ENCODE peak calls at places on chromosome 18, in seven cellular contexts. K is A673, T is endothelial cell, E is foreskin fibroblast, C is fibroblast of mammary gland, H is BJ, U is cardiac fibroblast. D is an unnamed sample.

GRCh38 chr18:74836296-74837139 is 238.8 kb downstream of the ZNF407 start:
- DNase-seq in K (peak), T (no peak), E (peak), C (peak), H (no peak), U (peak), D (peak)

GRCh38 chr18:49865401-49865800 is 52.1 kb upstream of the ACAA2 start:
- DNase-seq in K (no peak), T (no peak), E (no peak), C (peak), H (no peak), U (no peak), D (no peak)

GRCh38 chr18:70469916-70470315 is 181.1 kb downstream of the SOCS6 start:
- DNase-seq in K (peak), T (no peak), E (no peak), C (no peak), H (no peak), U (no peak), D (no peak)

GRCh38 chr18:26709897-26710296 is 155.6 kb downstream of the AQP4 start:
- DNase-seq in K (no peak), T (no peak), E (no peak), C (no peak), H (no peak), U (no peak), D (no peak)

GRCh38 chr18:22228930-22229329 is 59.5 kb downstream of the GATA6 start:
- DNase-seq in K (no peak), T (no peak), E (no peak), C (peak), H (no peak), U (peak), D (peak)

GRCh38 chr18:74498712-74499629 is 2.8 kb downstream of the CNDP2 start:
- DNase-seq in K (no peak), T (no peak), E (no peak), C (peak), H (no peak), U (no peak), D (no peak)

GRCh38 chr18:79525556-79526467 is 130.1 kb downstream of the NFATC1 start:
- DNase-seq in K (peak), T (no peak), E (no peak), C (no peak), H (no peak), U (no peak), D (no peak)

GRCh38 chr18:35707674-35708073 is 126.1 kb downstream of the GALNT1 start:
- DNase-seq in K (no peak), T (no peak), E (no peak), C (no peak), H (no peak), U (no peak), D (no peak)

GRCh38 chr18:34158881-34159690 is 65.6 kb downstream of the NOL4 start:
- DNase-seq in K (peak), T (peak), E (peak), C (peak), H (no peak), U (peak), D (no peak)

GRCh38 chr18:76721207-76721996 is 101.0 kb upstream of the ZNF236 start:
- DNase-seq in K (no peak), T (no peak), E (no peak), C (no peak), H (no peak), U (no peak), D (no peak)

GRCh38 chr18:2655153-2655953 is at the start of gene SMCHD1:
- DNase-seq in K (peak), T (peak), E (peak), C (peak), H (no peak), U (peak), D (peak)

GRCh38 chr18:50373531-50373930 is 1.3 kb upstream of the SKA1 start:
- DNase-seq in K (no peak), T (no peak), E (no peak), C (no peak), H (no peak), U (no peak), D (no peak)

GRCh38 chr18:25350561-25351201 is 1.3 kb downstream of the ZNF521 start:
- DNase-seq in K (peak), T (peak), E (peak), C (peak), H (no peak), U (peak), D (peak)
- TF ChIP-seq CTCF in K (no peak), T (no peak), E (no peak), C (no peak), H (peak), U (no peak), D (no peak)

GRCh38 chr18:37294951-37295350 is 270.6 kb downstream of the CELF4 start:
- DNase-seq in K (peak), T (peak), E (no peak), C (peak), H (no peak), U (no peak), D (no peak)
- TF ChIP-seq CTCF in K (peak), T (peak), E (peak), C (peak), H (peak), U (no peak), D (peak)

GRCh38 chr18:21134895-21135294 is 23.3 kb upstream of the ROCK1 start:
- DNase-seq in K (peak), T (no peak), E (peak), C (peak), H (no peak), U (peak), D (peak)
- TF ChIP-seq CTCF in K (peak), T (no peak), E (no peak), C (peak), H (no peak), U (peak), D (peak)

DNA sequence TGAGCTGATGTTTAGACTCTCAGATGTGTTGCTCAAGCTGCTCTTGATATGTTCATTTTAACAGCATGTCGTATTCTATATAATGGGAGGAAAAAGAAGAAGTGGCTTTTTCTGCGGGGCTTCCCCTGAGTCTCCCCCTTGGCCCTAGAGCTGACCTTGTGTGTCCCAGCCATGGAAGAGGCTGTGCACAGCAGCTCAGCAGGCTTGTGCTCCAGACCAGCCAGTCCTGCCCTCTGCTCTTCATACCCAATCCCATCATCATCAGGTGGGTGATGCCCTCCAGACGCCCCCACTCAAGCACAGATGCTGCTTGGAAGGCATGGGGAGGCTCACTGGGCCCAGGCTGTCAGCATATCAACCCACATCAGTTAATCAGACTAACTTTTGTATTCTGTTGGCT is 155.1 kb upstream of the CELF4 start:
- DNase-seq in K (no peak), T (no peak), E (no peak), C (no peak), H (no peak), U (no peak), D (no peak)
- TF ChIP-seq CTCF in K (no peak), T (no peak), E (no peak), C (no peak), H (no peak), U (no peak), D (no peak)

GRCh38 chr18:5890261-5890605 is 5.1 kb downstream of the TMEM200C start:
- DNase-seq in K (no peak), T (no peak), E (no peak), C (no peak), H (no peak), U (no peak), D (no peak)

GRCh38 chr18:5891361-5892215 is 3.7 kb downstream of the TMEM200C start:
- DNase-seq in K (no peak), T (no peak), E (no peak), C (no peak), H (no peak), U (no peak), D (no peak)

GRCh38 chr18:5892772-5893431 is 2.4 kb downstream of the TMEM200C start:
- DNase-seq in K (no peak), T (no peak), E (no peak), C (no peak), H (no peak), U (no peak), D (no peak)

GRCh38 chr18:5894215-5894612 is 1.1 kb downstream of the TMEM200C start:
- DNase-seq in K (no peak), T (no peak), E (no peak), C (no peak), H (no peak), U (no peak), D (no peak)

DNA sequence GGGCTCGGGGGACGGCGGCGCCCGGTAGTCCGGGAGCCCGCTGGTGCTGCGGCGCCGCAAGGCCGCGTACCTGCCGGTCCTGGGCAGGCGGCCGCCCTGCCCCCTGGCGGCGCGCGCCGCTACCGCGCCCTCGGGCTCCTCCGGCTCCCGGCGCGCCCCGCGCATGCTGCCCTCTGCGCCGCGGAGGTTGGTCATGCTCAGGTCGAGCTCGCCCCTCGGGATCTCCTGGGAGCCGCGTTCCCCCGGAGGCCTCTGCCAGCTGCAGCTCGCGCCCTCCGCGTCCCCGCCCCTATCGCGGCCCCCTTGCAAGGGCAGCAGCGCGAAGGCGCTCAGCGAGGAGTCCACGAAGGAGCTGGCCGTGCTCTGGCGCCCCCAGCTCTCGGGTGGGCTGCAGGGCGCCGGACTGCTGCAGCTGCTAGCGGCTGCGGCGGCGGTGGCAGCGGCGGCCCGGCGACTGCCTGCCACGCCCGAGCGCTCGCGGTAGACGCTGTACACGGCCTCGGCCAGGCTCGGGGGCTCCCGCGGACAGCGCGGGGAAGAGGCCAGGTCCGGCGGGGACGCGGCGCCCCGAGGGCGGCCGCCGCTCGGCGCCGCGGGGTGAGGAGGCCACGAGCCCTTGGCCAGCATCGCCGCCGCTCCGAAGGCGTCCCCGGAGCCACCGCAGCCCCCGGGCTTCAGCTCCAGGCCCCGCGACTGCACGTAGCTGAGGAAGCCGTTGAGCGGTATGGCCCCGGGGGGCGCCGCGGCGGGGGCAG is 4.5 kb downstream of the TMEM200C start:
- DNase-seq in K (no peak), T (peak), E (no peak), C (peak), H (no peak), U (no peak), D (no peak)
- TF ChIP-seq CTCF in K (no peak), T (peak), E (no peak), C (no peak), H (no peak), U (no peak), D (no peak)

GRCh38 chr18:57664600-57665165 is 43.0 kb upstream of the NARS1 start:
- DNase-seq in K (no peak), T (no peak), E (no peak), C (no peak), H (no peak), U (no peak), D (no peak)
- TF ChIP-seq CTCF in K (no peak), T (no peak), E (no peak), C (no peak), H (no peak), U (no peak), D (no peak)

GRCh38 chr18:7980136-7980535 is 413.0 kb downstream of the PTPRM start:
- DNase-seq in K (no peak), T (peak), E (no peak), C (no peak), H (no peak), U (no peak), D (no peak)
- TF ChIP-seq CTCF in K (no peak), T (peak), E (no peak), C (no peak), H (peak), U (peak), D (peak)

GRCh38 chr18:9790261-9790660 is 82.2 kb downstream of the RAB31 start:
- DNase-seq in K (no peak), T (no peak), E (no peak), C (no peak), H (no peak), U (no peak), D (no peak)

GRCh38 chr18:9788140-9788539 is 80.0 kb downstream of the RAB31 start:
- DNase-seq in K (no peak), T (no peak), E (no peak), C (no peak), H (no peak), U (no peak), D (no peak)

GRCh38 chr18:9796933-9797549 is 88.7 kb upstream of the TXNDC2 start:
- DNase-seq in K (no peak), T (no peak), E (peak), C (peak), H (no peak), U (no peak), D (no peak)

GRCh38 chr18:9788860-9789259 is 80.8 kb downstream of the RAB31 start:
- DNase-seq in K (no peak), T (no peak), E (no peak), C (no peak), H (no peak), U (no peak), D (no peak)

GRCh38 chr18:9792565-9793226 is 84.6 kb downstream of the RAB31 start:
- DNase-seq in K (peak), T (peak), E (no peak), C (no peak), H (no peak), U (no peak), D (no peak)
- TF ChIP-seq CTCF in K (peak), T (peak), E (no peak), C (peak), H (peak), U (peak), D (peak)

D was measured in HFFc6.